ENCODE peak calls at places on chromosomes 16 and 17, in four cellular contexts. E is HepG2, D is K562, N is GM12878. R is an unnamed sample.

GRCh38 chr17:1073241-1073962 is 76.5 kb downstream of the TIMM22 start:
- DNase-seq in E (no peak), D (no peak), N (no peak), R (no peak)

GRCh38 chr17:79628861-79629547 is 18.2 kb upstream of the RBFOX3 start:
- DNase-seq in E (no peak), D (no peak), N (no peak), R (peak)

GRCh38 chr17:77512062-77512946 is 371.5 kb downstream of the SEC14L1 start:
- DNase-seq in E (peak), D (no peak), N (no peak), R (no peak)

GRCh38 chr17:2071421-2072281 is 16.7 kb downstream of the HIC1 start:
- DNase-seq in E (no peak), D (no peak), N (no peak), R (no peak)

GRCh38 chr16:25210758-25211157 is 6.0 kb upstream of the AQP8 start:
- DNase-seq in E (no peak), D (peak), N (no peak), R (no peak)

GRCh38 chr16:28981517-28981916 is 3.3 kb upstream of the LAT start:
- DNase-seq in E (peak), D (peak), N (no peak), R (peak)

GRCh38 chr17:18916816-18917496 is 35.0 kb upstream of the SLC5A10 start:
- DNase-seq in E (no peak), D (no peak), N (no peak), R (no peak)

GRCh38 chr17:55710410-55710809 is 12.3 kb downstream of the TMEM100 start:
- DNase-seq in E (no peak), D (no peak), N (no peak), R (no peak)

GRCh38 chr17:50681260-50682200 is 26.2 kb downstream of the ANKRD40 start:
- DNase-seq in E (peak), D (peak), N (no peak), R (peak)

GRCh38 chr17:59331929-59332889 is 754 bp downstream of the YPEL2 start:
- DNase-seq in E (no peak), D (peak), N (no peak), R (peak)

GRCh38 chr17:7279453-7279852 is 2.1 kb upstream of the SLC2A4 start:
- DNase-seq in E (no peak), D (no peak), N (no peak), R (no peak)

GRCh38 chr17:7280519-7281073 is 922 bp upstream of the SLC2A4 start:
- DNase-seq in E (peak), D (peak), N (peak), R (peak)

GRCh38 chr17:7281953-7282751 is 634 bp downstream of the SLC2A4 start:
- DNase-seq in E (no peak), D (peak), N (no peak), R (no peak)

GRCh38 chr17:7282752-7283321 is 1.3 kb downstream of the SLC2A4 start:
- DNase-seq in E (peak), D (peak), N (no peak), R (no peak)

DNA sequence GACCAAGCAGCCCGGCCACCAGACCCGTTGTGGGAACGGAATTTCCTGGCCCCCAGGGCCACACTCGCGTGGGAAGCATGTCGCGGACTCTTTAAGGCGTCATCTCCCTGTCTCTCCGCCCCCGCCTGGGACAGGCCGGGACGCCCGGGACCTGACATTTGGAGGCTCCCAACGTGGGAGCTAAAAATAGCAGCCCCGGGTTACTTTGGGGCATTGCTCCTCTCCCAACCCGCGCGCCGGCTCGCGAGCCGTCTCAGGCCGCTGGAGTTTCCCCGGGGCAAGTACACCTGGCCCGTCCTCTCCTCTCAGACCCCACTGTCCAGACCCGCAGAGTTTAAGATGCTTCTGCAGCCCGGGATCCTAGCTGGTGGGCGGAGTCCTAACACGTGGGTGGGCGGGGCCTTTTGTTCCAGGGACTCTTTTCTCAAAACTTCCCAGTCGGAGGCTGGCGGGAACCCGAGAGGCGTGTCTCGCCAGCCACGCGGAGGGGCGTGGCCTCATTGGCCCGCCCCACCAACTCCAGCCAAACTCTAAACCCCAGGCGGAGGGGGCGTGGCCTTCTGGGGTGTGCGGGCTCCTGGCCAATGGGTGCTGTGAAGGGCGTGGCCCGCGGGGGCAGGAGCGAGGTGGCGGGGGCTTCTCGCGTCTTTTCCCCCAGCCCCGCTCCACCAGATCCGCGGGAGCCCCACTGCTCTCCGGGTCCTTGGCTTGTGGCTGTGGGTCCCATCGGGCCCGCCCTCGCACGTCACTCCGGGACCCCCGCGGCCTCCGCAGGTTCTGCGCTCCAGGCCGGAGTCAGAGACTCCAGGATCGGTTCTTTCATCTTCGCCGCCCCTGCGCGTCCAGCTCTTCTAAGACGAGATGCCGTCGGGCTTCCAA is at the start of gene SLC2A4:
- DNase-seq in E (peak), D (peak), N (peak), R (peak)
- TF ChIP-seq BHLHE40 in E (peak), D (peak), N (no peak), R (no peak)

GRCh38 chr17:75490173-75490743 is 25.1 kb downstream of the CASKIN2 start:
- DNase-seq in E (no peak), D (no peak), N (no peak), R (no peak)
- TF ChIP-seq TARDBP in E (no peak), D (no peak), N (no peak), R (no peak)

GRCh38 chr17:43356999-43357398 is 41.8 kb upstream of the ARL4D start:
- DNase-seq in E (no peak), D (no peak), N (no peak), R (no peak)

GRCh38 chr17:43360739-43361498 is 37.9 kb upstream of the ARL4D start:
- DNase-seq in E (peak), D (no peak), N (peak), R (no peak)

GRCh38 chr17:43359469-43360105 is 39.2 kb upstream of the ARL4D start:
- DNase-seq in E (no peak), D (no peak), N (no peak), R (no peak)

GRCh38 chr17:43363181-43363925 is 35.4 kb upstream of the ARL4D start:
- DNase-seq in E (no peak), D (no peak), N (no peak), R (no peak)

GRCh38 chr17:43360376-43360738 is 38.4 kb upstream of the ARL4D start:
- DNase-seq in E (peak), D (no peak), N (no peak), R (no peak)
- TF ChIP-seq BHLHE40 in E (no peak), D (no peak), N (no peak), R (no peak)

DNA sequence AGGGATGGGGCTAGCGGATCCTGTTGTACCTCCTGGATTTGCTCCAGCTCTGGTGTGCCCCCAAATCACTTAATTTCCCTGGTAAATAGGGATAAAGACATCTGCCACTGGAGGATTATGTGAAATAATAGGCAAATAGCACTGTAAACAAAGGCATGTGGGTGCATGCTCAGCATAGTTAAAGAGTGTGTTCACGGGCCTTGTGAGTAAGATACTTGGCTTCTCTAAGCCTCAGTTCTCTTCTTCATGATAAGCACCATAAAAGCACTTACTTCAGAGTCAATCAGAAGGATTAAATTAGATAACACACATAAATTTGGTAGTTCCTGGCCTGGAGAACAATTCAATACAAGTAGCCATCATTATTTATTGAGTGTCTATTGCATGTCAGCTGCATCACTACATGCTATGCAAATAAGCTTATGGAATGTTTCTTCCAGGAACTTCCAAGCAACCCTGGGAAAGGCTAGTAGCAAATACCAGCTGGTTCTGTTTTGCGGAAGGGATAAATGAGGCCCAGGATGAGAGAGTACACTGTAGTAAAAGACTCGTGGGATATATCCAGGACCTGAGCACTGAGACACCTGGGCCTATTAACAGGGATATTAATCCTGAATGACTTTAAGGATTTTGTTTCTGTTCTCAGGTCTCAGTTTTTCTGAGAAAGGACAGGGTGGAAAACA is 14.5 kb downstream of the CCL11 start:
- DNase-seq in E (no peak), D (no peak), N (no peak), R (no peak)
- TF ChIP-seq TARDBP in E (no peak), D (no peak), N (no peak), R (no peak)

GRCh38 chr16:27945233-27945975 is 118.1 kb downstream of the GSG1L start:
- DNase-seq in E (no peak), D (no peak), N (no peak), R (no peak)
- TF ChIP-seq BHLHE40 in E (no peak), D (no peak), N (no peak), R (no peak)

DNA sequence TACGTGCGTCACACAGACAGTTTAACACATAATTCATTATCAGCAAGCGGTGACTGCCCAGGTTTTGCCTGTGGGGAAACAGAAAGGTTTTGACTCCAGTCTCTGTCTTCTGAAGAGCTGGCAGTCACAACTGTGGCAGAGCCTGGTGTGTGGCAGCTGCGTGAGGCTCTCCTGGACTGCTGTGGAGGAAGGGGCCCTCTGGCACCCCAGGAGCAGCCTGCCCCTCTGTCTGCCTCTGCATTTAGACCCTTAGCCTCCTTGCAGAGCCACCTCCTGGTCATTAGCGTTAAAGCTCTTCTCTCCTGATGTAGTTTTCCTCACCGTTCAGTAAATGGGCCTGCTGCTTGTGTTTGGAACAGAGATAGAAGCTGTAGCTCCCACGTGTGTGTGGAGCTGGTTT is 10.9 kb downstream of the RAB40C start:
- DNase-seq in E (peak), D (no peak), N (no peak), R (no peak)
- TF ChIP-seq TARDBP in E (no peak), D (no peak), N (no peak), R (no peak)

DNA sequence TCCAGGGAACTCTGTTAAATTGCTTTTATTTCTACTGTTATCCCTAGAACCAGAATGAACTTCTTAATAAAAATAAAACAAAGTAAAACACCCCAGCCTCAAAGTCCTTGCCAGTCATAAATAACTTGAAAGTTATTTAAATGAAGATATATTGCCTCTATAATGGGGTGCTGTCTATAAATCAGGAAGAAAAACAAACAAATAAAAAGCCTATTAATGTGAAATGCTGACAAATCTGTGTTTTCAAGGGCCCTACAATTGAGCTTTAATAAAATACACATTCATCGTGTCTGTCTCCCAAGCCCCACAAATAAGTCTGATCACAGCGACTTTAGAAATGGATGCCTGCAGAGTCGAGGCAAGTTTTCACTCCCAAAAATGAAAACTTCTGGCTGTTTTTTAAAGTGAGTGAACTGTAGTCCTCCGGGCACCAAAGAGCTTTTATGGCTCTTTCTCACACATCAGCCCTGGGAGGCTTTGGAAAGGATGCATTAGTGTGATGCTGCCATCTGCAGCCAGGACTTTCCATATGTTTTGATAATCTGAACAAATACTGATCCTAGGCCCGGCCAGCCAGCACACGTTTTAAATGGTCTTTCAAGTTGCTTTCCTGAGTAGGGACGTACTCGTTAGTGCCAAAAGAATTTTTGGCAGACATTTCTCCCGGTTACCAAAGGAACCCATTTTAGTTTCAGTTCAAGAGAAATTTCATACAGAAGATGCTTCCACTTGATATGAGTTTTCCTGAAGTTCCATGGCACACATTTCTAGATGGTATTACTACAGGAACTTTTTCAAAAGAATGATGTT is 16.3 kb downstream of the NACA2 start:
- DNase-seq in E (peak), D (peak), N (no peak), R (peak)
- TF ChIP-seq BHLHE40 in E (no peak), D (no peak), N (no peak), R (no peak)

GRCh38 chr17:12918132-12918531 is 99.7 kb downstream of the ELAC2 start:
- DNase-seq in E (no peak), D (no peak), N (no peak), R (no peak)
- TF ChIP-seq TARDBP in E (no peak), D (no peak), N (no peak), R (no peak)

DNA sequence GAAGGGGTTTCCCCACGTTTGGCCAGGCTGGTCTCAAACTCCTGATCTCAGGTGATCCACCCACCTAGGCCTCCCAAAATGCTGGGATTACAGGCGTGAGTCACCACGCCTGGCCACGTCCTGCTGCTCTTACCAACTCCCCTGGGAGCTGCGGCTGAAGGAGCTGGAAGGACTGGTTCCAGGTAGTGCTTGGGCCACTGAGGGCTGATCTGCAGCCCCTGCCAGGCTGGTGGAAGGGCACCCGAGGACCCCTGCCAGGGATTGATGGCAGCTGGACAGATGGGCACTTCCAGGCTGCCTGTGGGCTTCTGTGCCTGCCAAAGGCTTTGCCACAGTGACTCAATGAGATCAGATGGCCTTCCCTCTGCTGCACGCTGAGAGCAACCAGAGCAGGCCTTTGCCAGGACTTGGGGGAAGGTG is 2.3 kb downstream of the OXLD1 start:
- DNase-seq in E (no peak), D (peak), N (no peak), R (no peak)
- TF ChIP-seq BHLHE40 in E (no peak), D (no peak), N (no peak), R (no peak)

DNA sequence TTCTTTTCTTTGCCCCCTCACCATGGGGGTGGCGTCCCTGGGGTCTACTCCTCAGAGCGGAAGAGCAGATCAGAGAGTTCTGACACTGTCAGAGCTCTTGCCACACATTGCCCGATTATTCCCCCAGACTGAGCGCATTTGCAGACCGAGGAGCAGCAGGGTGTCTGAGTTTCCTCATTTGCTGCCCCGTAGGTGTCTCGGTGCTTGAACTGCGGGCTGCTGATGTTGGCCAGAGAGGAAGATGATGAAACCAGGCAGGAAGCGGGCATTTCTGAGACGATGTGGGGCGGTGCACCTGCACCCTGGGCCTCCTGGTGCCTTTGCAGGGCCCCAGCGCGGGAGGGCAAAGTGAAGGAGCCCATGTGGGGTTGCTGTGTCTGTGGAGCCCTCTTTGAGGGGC is 55.2 kb downstream of the ARSG start:
- DNase-seq in E (no peak), D (no peak), N (peak), R (no peak)
- TF ChIP-seq TARDBP in E (no peak), D (no peak), N (no peak), R (no peak)